ENCODE peak calls at places on chromosome 20, in seven cellular contexts. H, Q, G, O, X, V and Y are unnamed samples.

GRCh38 chr20:46681032-46681854 is 8.0 kb downstream of the TP53RK start:
- DNase-seq in V (peak), G (peak), H (peak), X (no peak), Q (peak), O (peak), Y (peak)

GRCh38 chr20:47929368-47930115 is 144.3 kb upstream of the SULF2 start:
- DNase-seq in X (no peak), G (peak), O (no peak), V (no peak), H (peak), Q (no peak), Y (peak)

GRCh38 chr20:45905505-45906079 is 6.4 kb downstream of the PLTP start:
- DNase-seq in G (peak), H (no peak), X (no peak), V (peak), Q (no peak), O (no peak), Y (peak)

GRCh38 chr20:63835031-63835858 is 4.2 kb upstream of the ZBTB46 start:
- DNase-seq in O (peak), X (peak), V (peak), G (peak), H (peak), Q (peak), Y (peak)

GRCh38 chr20:59939879-59940128 is 301 bp downstream of the PPP1R3D start:
- DNase-seq in O (no peak), Q (no peak), V (no peak), G (peak), H (no peak), X (no peak), Y (no peak)

GRCh38 chr20:37598101-37598530 is 70.4 kb upstream of the BLCAP start:
- DNase-seq in Q (peak), H (no peak), O (peak), G (no peak), X (peak), V (no peak), Y (peak)

GRCh38 chr20:63972312-63973159 is 2.8 kb upstream of the ZNF512B start:
- DNase-seq in H (no peak), Q (no peak), O (peak), X (no peak), G (no peak), V (peak), Y (no peak)

GRCh38 chr20:50460115-50460607 is 50.0 kb upstream of the PTPN1 start:
- DNase-seq in H (no peak), Q (no peak), V (no peak), O (no peak), X (no peak), G (no peak), Y (no peak)

GRCh38 chr20:11035211-11035610 is 361.4 kb upstream of the JAG1 start:
- DNase-seq in O (no peak), V (no peak), Q (no peak), X (no peak), H (no peak), G (no peak), Y (no peak)

GRCh38 chr20:1324598-1325172 is 4.3 kb downstream of the SDCBP2 start:
- DNase-seq in H (peak), O (no peak), Q (no peak), V (peak), G (peak), X (no peak), Y (no peak)

GRCh38 chr20:59441860-59442810 is 141.7 kb downstream of the EDN3 start:
- DNase-seq in V (no peak), H (no peak), Q (no peak), O (no peak), G (no peak), X (no peak), Y (no peak)

GRCh38 chr20:59515013-59515905 is 89.1 kb upstream of the PHACTR3 start:
- DNase-seq in G (peak), Q (peak), O (peak), V (peak), X (no peak), H (peak), Y (peak)

GRCh38 chr20:10579942-10580341 is 93.9 kb downstream of the JAG1 start:
- DNase-seq in Q (no peak), O (no peak), V (no peak), X (no peak), G (no peak), H (no peak), Y (no peak)

GRCh38 chr20:19786311-19786710 is 28.3 kb downstream of the RIN2 start:
- DNase-seq in H (peak), O (peak), G (peak), X (no peak), Q (no peak), V (peak), Y (peak)

GRCh38 chr20:17227669-17228623 is 1.1 kb downstream of the PCSK2 start:
- DNase-seq in O (peak), X (no peak), V (no peak), G (peak), Q (peak), H (no peak), Y (peak)

GRCh38 chr20:4130404-4131189 is 115.2 kb upstream of the RNF24 start:
- DNase-seq in V (no peak), H (peak), G (peak), O (no peak), X (no peak), Q (no peak), Y (no peak)

GRCh38 chr20:11112837-11113236 is 439.0 kb upstream of the JAG1 start:
- DNase-seq in H (no peak), V (no peak), G (peak), Q (no peak), O (no peak), X (no peak), Y (no peak)

GRCh38 chr20:24650091-24650490 is 180.7 kb downstream of the SYNDIG1 start:
- DNase-seq in G (peak), H (peak), V (peak), Q (no peak), O (no peak), X (no peak), Y (no peak)

GRCh38 chr20:45892828-45893500 is 1.8 kb downstream of the CTSA start:
- DNase-seq in O (no peak), G (no peak), X (no peak), V (no peak), Q (no peak), H (no peak), Y (no peak)

GRCh38 chr20:44501448-44501847 is 20.4 kb downstream of the SERINC3 start:
- DNase-seq in X (no peak), Q (no peak), H (peak), V (peak), O (no peak), G (peak), Y (no peak)

GRCh38 chr20:44500221-44500620 is 21.6 kb downstream of the SERINC3 start:
- DNase-seq in V (no peak), Q (no peak), X (no peak), H (no peak), G (no peak), O (no peak), Y (no peak)

GRCh38 chr20:44504402-44505309 is 17.2 kb downstream of the SERINC3 start:
- DNase-seq in G (no peak), X (no peak), O (no peak), V (peak), H (peak), Q (no peak), Y (no peak)

GRCh38 chr20:44497761-44498160 is 22.1 kb downstream of the TTPAL start:
- DNase-seq in O (no peak), H (no peak), G (no peak), X (no peak), V (no peak), Q (no peak), Y (no peak)

DNA sequence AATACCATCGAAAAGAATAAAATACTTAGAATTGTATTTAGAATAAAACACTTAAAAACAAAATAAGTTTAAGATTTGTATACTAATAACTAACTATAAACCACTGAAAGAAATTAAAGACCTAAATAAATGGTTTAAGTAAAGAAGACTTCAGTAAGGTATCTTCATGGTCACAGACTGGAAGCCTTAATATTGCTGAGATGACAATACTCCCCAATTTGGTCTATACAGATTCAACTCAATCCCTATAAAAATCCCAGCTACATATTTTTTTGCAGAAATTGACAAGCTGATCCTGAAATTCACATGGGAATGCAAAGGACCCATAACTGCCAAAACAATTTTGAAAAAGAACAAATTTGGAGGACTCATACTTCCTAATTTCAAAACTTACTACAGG is 18.9 kb downstream of the SERINC3 start:
- DNase-seq in V (no peak), G (no peak), X (no peak), O (no peak), H (no peak), Q (no peak), Y (no peak)
- H4K8ac ChIP-seq in V (no peak), G (no peak), X (no peak), O (no peak), H (no peak), Q (no peak), Y (no peak)

GRCh38 chr20:44079291-44079690 is 107.7 kb downstream of the JPH2 start:
- DNase-seq in G (no peak), H (peak), X (no peak), V (no peak), O (no peak), Q (no peak), Y (no peak)

GRCh38 chr20:44080646-44081267 is 106.2 kb downstream of the JPH2 start:
- DNase-seq in Q (peak), O (peak), V (peak), G (peak), H (peak), X (peak), Y (peak)

GRCh38 chr20:44081476-44081875 is 105.5 kb downstream of the JPH2 start:
- DNase-seq in H (no peak), O (no peak), G (no peak), Q (no peak), V (no peak), X (no peak), Y (no peak)

GRCh38 chr20:44081888-44082287 is 105.1 kb downstream of the JPH2 start:
- DNase-seq in Q (no peak), O (no peak), X (no peak), V (no peak), G (no peak), H (no peak), Y (no peak)

GRCh38 chr20:44079968-44080560 is 106.9 kb downstream of the JPH2 start:
- DNase-seq in X (no peak), G (peak), V (no peak), O (no peak), Q (no peak), H (peak), Y (no peak)
- H2AK5ac ChIP-seq in X (no peak), G (peak), V (no peak), O (no peak), Q (no peak), H (no peak), Y (no peak)

GRCh38 chr20:20820104-20820503 is 107.7 kb upstream of the RALGAPA2 start:
- DNase-seq in O (peak), X (no peak), H (no peak), V (peak), Q (no peak), G (no peak), Y (peak)
- H4K8ac ChIP-seq in O (no peak), X (no peak), H (no peak), V (no peak), Q (no peak), G (no peak), Y (no peak)

GRCh38 chr20:21767200-21767738 is 61.8 kb downstream of the PAX1 start:
- DNase-seq in V (no peak), O (no peak), X (no peak), H (no peak), G (no peak), Q (no peak), Y (no peak)
- H2AK5ac ChIP-seq in V (no peak), O (no peak), X (no peak), H (no peak), G (no peak), Q (no peak), Y (no peak)

DNA sequence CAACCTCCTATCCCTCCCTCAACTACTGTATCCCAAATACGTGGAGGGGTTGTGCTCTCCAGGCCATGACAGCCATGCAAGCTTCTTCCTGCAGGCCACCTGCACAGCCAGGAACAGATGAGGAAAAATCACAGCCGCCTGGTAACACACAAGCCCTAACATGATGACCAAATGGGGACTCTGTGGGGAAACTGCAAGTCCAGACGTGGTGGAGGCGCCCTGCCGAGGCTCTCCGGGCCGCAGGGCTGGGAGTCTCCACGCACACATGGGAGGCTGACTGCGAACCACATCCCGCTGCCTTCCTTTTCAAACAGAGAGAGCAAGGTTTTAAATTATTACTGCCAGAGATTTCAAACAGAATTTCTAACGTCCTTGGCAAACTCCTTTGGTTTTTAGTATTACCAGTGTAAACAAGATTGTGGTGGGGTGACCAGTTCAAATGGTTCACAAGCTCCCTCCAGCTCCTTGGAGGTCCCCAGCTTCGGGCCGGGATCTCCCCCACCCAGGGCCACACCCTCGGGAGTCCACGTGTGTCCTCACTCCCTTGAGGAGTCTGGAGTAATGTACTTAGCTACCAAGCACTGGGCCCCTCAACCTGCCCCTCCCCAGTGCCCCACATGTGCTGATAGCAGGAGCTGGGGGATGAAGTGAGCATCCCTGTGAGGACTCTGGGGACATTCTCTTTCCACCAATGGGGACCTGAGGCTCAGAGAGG is 252.8 kb downstream of the TAF4 start:
- DNase-seq in H (no peak), G (no peak), Q (no peak), X (no peak), O (no peak), V (no peak), Y (no peak)
- H4K8ac ChIP-seq in H (no peak), G (no peak), Q (no peak), X (no peak), O (no peak), V (no peak), Y (no peak)

DNA sequence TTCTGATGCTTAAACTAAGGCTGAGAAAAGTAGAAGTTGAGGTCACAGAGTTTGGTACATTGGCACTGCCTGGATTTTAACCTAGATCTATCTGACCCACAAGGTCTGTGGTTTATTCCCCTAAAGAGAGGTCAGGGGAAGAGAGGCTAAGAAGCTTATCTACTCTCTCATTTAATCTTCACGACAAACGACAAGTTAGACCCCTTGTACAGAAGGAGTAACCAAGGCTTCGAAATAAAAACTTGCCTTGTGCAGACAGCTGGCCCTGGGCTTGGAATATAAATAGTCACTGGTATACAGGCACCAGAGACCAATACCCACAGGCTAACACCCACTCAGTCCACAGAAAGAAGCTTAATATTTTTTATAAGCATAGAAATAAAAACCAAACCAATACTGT is 41.3 kb downstream of the HNF4A start:
- DNase-seq in H (no peak), G (no peak), O (no peak), X (no peak), Q (no peak), V (no peak), Y (no peak)
- H2AK5ac ChIP-seq in H (no peak), G (no peak), O (no peak), X (no peak), Q (no peak), V (no peak), Y (no peak)